ENCODE peak calls at places on chromosome X, in four cellular contexts. D is HCT116, T is hepatocyte, X is keratinocyte. H is an unnamed sample. For H3K4me1, the result is how much of the 10 kb centered on the place peaks cover.

GRCh38 chrX:110847334-110847733 is 51.7 kb upstream of the CHRDL1 start:
- DNase-seq in D (peak), T (peak), X (peak), H (peak)

GRCh38 chrX:31279359-31279758 is 207.5 kb upstream of the FTHL17 start:
- DNase-seq in D (no peak), T (peak), X (peak), H (no peak)

GRCh38 chrX:43970528-43970927 is 2.7 kb downstream of the NDP start:
- DNase-seq in D (no peak), T (no peak), X (no peak), H (peak)

GRCh38 chrX:2325076-2325784 is 175.5 kb downstream of the DHRSX start:
- DNase-seq in D (no peak), T (no peak), X (no peak), H (peak)

GRCh38 chrX:148156986-148157385 is 175.8 kb downstream of the FMR1NB start:
- DNase-seq in D (no peak), T (no peak), X (no peak), H (no peak)

GRCh38 chrX:150084474-150085229 is 146.4 kb upstream of the EOLA2 start:
- DNase-seq in D (no peak), T (no peak), X (no peak), H (peak)

GRCh38 chrX:107752714-107753113 is 22.9 kb downstream of the TSC22D3 start:
- DNase-seq in D (no peak), T (no peak), X (no peak), H (no peak)

GRCh38 chrX:47247206-47247998 is 14.6 kb downstream of the USP11 start:
- DNase-seq in D (no peak), T (no peak), X (no peak), H (peak)

GRCh38 chrX:48945517-48946348 is 11.7 kb downstream of the OTUD5 start:
- DNase-seq in D (peak), T (peak), X (no peak), H (no peak)

GRCh38 chrX:46913710-46914109 is 1.5 kb downstream of the JADE3 start:
- DNase-seq in D (no peak), T (peak), X (no peak), H (no peak)

GRCh38 chrX:9912341-9912740 is 54.8 kb upstream of the CLDN34 start:
- DNase-seq in D (no peak), T (no peak), X (peak), H (peak)

GRCh38 chrX:154505726-154506125 is 10.3 kb downstream of the FAM3A start:
- DNase-seq in D (no peak), T (no peak), X (no peak), H (peak)

GRCh38 chrX:37060999-37061398 is 52.8 kb downstream of the FAM47C start:
- DNase-seq in D (peak), T (peak), X (no peak), H (peak)

GRCh38 chrX:84188320-84188834 is 378 bp upstream of the RPS6KA6 start:
- DNase-seq in D (no peak), T (peak), X (no peak), H (peak)

GRCh38 chrX:11770320-11770719 is 12.3 kb downstream of the MSL3 start:
- DNase-seq in D (peak), T (peak), X (peak), H (peak)

GRCh38 chrX:2781226-2781571 is 29.4 kb downstream of the XG start:
- DNase-seq in D (no peak), T (no peak), X (no peak), H (no peak)

GRCh38 chrX:46330981-46331380 is 214.2 kb downstream of the ZNF674 start:
- DNase-seq in D (no peak), T (no peak), X (peak), H (no peak)

GRCh38 chrX:39595977-39596376 is 501.8 kb downstream of the BCOR start:
- DNase-seq in D (no peak), T (no peak), X (no peak), H (no peak)

GRCh38 chrX:111010151-111010550 is 85.8 kb upstream of the PAK3 start:
- DNase-seq in D (no peak), T (no peak), X (no peak), H (no peak)

GRCh38 chrX:154029439-154029838 is 9.7 kb upstream of the IRAK1 start:
- DNase-seq in D (no peak), T (no peak), X (no peak), H (no peak)

GRCh38 chrX:15215366-15215765 is 54.5 kb downstream of the ASB9 start:
- DNase-seq in D (no peak), T (no peak), X (no peak), H (no peak)

GRCh38 chrX:97683256-97683655 is 799.5 kb downstream of the RPA4 start:
- DNase-seq in D (no peak), T (no peak), X (no peak), H (no peak)

GRCh38 chrX:31546130-31546529 is 474.3 kb upstream of the FTHL17 start:
- DNase-seq in D (no peak), T (no peak), X (peak), H (peak)

GRCh38 chrX:154529206-154529612 is 13.2 kb upstream of the FAM3A start:
- DNase-seq in D (no peak), T (no peak), X (no peak), H (no peak)

GRCh38 chrX:40299028-40299479 is 201.3 kb upstream of the BCOR start:
- DNase-seq in D (no peak), T (peak), X (no peak), H (no peak)

GRCh38 chrX:15816886-15817285 is 26.6 kb downstream of the ZRSR2 start:
- DNase-seq in D (no peak), T (no peak), X (no peak), H (peak)

GRCh38 chrX:129724767-129725166 is 14.0 kb upstream of the XPNPEP2 start:
- DNase-seq in D (no peak), T (no peak), X (no peak), H (no peak)

GRCh38 chrX:31099536-31100090 is 27.8 kb upstream of the FTHL17 start:
- DNase-seq in D (no peak), T (no peak), X (no peak), H (no peak)

GRCh38 chrX:16023790-16024734 is 99.3 kb upstream of the GRPR start:
- DNase-seq in D (peak), T (no peak), X (peak), H (peak)

GRCh38 chrX:123513585-123514278 is 219.1 kb downstream of the THOC2 start:
- DNase-seq in D (no peak), T (no peak), X (no peak), H (no peak)

GRCh38 chrX:7889680-7890079 is 37.5 kb downstream of the PNPLA4 start:
- DNase-seq in D (no peak), T (no peak), X (no peak), H (no peak)

GRCh38 chrX:150152036-150152435 is 211.1 kb upstream of the MAMLD1 start:
- DNase-seq in D (no peak), T (no peak), X (no peak), H (no peak)

GRCh38 chrX:46788902-46789301 is 30.0 kb upstream of the SLC9A7 start:
- DNase-seq in D (no peak), T (no peak), X (no peak), H (peak)

GRCh38 chrX:19687395-19687794 is 172.1 kb upstream of the MAP3K15 start:
- DNase-seq in D (no peak), T (no peak), X (no peak), H (no peak)

GRCh38 chrX:156005144-156005543 is 7.6 kb downstream of the IL9R start:
- DNase-seq in D (no peak), T (no peak), X (no peak), H (no peak)

GRCh38 chrX:110420771-110421498 is 62.3 kb downstream of the RTL9 start:
- DNase-seq in D (no peak), T (no peak), X (no peak), H (no peak)

GRCh38 chrX:633655-634305 is 3.2 kb downstream of the SHOX start:
- DNase-seq in D (no peak), T (no peak), X (no peak), H (no peak)

GRCh38 chrX:632391-633042 is 1.9 kb downstream of the SHOX start:
- DNase-seq in D (no peak), T (no peak), X (no peak), H (no peak)

GRCh38 chrX:630922-631496 is 418 bp downstream of the SHOX start:
- DNase-seq in D (no peak), T (no peak), X (no peak), H (no peak)

GRCh38 chrX:634306-634958 is 3.8 kb downstream of the SHOX start:
- DNase-seq in D (no peak), T (no peak), X (no peak), H (no peak)

DNA sequence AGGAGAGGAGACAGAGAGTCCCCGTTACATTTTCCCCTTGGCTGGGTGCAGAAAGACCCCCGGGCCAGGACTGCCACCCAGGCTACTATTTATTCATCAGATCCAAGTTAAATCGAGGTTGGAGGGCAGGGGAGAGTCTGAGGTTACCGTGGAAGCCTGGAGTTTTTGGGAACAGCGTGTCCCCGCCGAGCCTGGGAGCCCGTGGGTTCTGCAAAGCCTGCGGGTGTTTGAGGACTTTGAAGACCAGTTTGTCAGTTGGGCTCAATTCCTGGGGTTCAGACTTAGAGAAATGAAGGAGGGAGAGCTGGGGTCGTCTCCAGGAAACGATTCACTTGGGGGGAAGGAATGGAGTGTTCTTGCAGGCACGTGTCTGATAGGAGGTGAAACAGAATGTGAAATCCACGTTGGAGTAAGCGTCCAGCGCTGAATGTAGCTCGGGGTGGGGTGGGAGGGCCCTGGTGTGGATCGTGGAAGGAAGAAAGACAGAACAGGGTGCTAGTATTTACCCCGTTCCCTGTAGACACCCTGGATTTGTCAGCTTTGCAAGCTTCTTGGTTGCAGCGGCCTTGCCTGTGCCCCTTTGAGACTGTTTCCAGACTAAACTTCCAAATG is 2.6 kb downstream of the SHOX start:
- DNase-seq in D (no peak), T (no peak), X (no peak), H (no peak)
- TF ChIP-seq EZH2 in D (no peak), T (no peak), X (no peak), H (no peak)

DNA sequence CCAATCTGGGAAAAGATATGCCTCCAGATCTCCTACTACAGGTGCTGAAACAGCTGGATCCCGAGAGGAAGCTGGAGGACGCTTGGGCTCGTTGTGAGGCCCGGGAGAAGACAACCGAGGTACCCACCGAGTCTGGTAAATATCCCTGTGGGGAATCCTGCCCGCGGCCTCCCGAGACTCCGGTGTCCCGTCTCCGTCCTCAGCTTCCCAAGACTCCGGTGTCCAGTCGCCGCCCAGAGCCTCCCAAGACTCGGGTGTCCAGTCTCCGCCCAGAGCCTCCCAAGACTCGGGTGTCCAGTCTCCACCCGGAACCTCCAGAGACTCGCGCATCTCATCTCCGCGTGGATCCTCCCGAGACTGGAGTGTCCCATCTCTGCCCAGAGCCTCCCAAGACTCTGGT is 639 bp downstream of the FAM47B start:
- DNase-seq in D (no peak), T (no peak), X (no peak), H (no peak)
- TF ChIP-seq CTCF in D (no peak), T (no peak), X (no peak), H (no peak)

DNA sequence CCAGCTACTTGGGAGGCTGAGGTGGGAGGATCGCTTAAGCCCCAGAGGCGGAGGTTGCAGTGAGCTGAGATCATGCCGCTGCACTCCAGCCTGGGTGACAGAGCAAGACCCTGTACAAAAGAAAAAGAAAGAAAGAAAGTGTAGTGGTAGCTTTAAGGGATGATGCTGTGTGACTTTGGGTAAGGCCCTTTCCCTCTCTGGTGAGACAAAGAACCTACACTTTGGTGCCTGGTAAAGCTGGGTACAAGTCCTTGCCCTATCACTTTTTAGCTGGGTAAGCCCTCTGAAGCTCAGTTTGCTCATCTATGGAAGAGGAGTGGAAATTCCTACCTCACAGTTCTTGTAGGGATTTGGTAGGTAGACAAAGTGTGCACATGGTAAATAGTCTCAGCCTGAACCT is 1.7 kb upstream of the IQSEC2 start:
- DNase-seq in D (no peak), T (no peak), X (no peak), H (no peak)
- H3K4me1 ChIP-seq in D (under half), T (under half), X (under half), H (under half)

GRCh38 chrX:137118136-137118535 is 84.3 kb upstream of the GPR101 start:
- DNase-seq in D (no peak), T (no peak), X (no peak), H (no peak)
- TF ChIP-seq EZH2 in D (no peak), T (no peak), X (no peak), H (no peak)

GRCh38 chrX:119885554-119886428 is 9.9 kb upstream of the AKAP14 start:
- DNase-seq in D (no peak), T (no peak), X (no peak), H (no peak)
- TF ChIP-seq CTCF in D (no peak), T (no peak), X (no peak), H (no peak)